ENCODE peak calls at places on chromosome 16, in eight cellular contexts. W is tibial artery, U is cardiac muscle cell, G is kidney, K is heart right ventricle, Z is GM12865, F is fibroblast of mammary gland, D is left ventricle myocardium inferior. B is an unnamed sample.

GRCh38 chr16:50917941-50918340 is 176.1 kb downstream of the CYLD start:
- DNase-seq in D (no peak), K (no peak), Z (no peak), F (no peak), G (no peak), W (no peak), U (no peak), B (no peak)

GRCh38 chr16:813204-813915 is 12.8 kb upstream of the GNG13 start:
- DNase-seq in W (no peak), U (peak; percentile 77), D (peak; percentile 46), Z (peak; percentile 38), K (no peak), G (no peak), F (peak; percentile 20), B (peak; percentile 37)

GRCh38 chr16:87474566-87474996 is 18.2 kb downstream of the ZCCHC14 start:
- DNase-seq in F (no peak), W (peak; percentile 32), U (no peak), Z (no peak), D (no peak), K (no peak), G (no peak), B (no peak)

GRCh38 chr16:10831899-10832886 is 13.6 kb upstream of the TVP23A start:
- DNase-seq in W (peak; percentile 52), Z (peak; percentile 43), U (no peak), K (no peak), G (no peak), F (no peak), D (no peak), B (no peak)

GRCh38 chr16:87949071-87949744 is 2.0 kb upstream of the BANP start:
- DNase-seq in U (no peak), K (no peak), G (peak; percentile 55), Z (no peak), F (no peak), D (no peak), W (peak; percentile 68), B (peak; percentile 41)

GRCh38 chr16:64452446-64452845 is 669.4 kb downstream of the CDH11 start:
- DNase-seq in K (no peak), W (no peak), F (no peak), Z (no peak), D (no peak), U (no peak), G (no peak), B (no peak)

GRCh38 chr16:12113581-12114375 is 137.2 kb downstream of the SNX29 start:
- DNase-seq in U (no peak), W (no peak), F (no peak), Z (no peak), D (no peak), K (no peak), G (peak; percentile 84), B (no peak)

GRCh38 chr16:84042879-84043485 is 387 bp upstream of the SLC38A8 start:
- DNase-seq in F (no peak), D (no peak), G (peak; percentile 68), K (no peak), U (peak; percentile 43), W (no peak), Z (no peak), B (no peak)

GRCh38 chr16:84930298-84931106 is 80.8 kb downstream of the ZDHHC7 start:
- DNase-seq in G (peak; percentile 49), U (no peak), K (no peak), D (no peak), Z (no peak), W (no peak), F (no peak), B (no peak)

DNA sequence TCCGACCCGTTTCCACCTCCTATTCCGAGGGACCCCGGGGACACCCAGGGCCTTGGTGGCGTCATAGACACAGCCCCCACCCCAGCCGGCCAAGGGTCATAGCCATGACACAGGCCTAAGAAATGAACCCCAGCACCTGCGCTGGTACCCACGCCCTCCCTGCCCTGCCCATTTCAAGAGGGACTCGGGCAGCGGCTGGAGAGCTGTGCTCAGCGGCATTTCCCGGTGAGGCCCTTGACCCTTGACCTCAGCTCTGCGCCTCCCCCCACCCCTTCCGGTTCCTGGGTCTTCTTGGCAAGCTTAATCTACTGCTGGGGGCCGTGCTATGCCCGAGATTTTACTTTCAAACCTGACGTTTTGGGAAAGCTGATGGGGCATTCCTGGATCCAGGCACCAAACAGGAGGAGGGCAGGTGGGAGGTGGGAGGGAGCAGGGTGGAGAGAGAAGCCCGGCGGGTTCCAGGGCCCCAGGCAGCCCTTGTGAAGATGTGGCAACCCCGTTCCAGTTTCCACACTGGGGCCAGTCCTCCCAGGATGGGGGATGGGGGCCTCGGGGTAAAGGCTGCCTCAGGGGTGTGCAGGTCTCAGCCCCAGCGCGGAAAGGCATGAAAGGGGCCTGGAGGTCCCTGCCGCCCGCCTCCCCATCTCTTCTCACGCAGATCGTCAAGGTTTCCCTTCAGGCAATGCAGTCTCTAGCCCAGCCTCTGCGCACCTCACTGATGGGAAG is at the start of gene SLC22A31:
- DNase-seq in Z (no peak), G (peak; percentile 74), F (no peak), D (no peak), U (no peak), K (no peak), W (no peak), B (no peak)
- H3K4me3 ChIP-seq in Z (no peak within 1 kb of the TSS), G (no peak within 1 kb of the TSS), F (no peak within 1 kb of the TSS), D (peak within 1 kb of the TSS; percentile 51), U (peak within 1 kb of the TSS; percentile 38), K (peak within 1 kb of the TSS; percentile 17), W (peak within 1 kb of the TSS; percentile 2), B (no peak within 1 kb of the TSS)

GRCh38 chr16:81179219-81179618 is 59.3 kb upstream of the BCO1 start:
- DNase-seq in G (no peak), Z (no peak), D (no peak), W (no peak), K (no peak), F (no peak), U (no peak), B (no peak)

GRCh38 chr16:81175325-81175891 is 63.1 kb upstream of the BCO1 start:
- DNase-seq in G (no peak), K (no peak), W (no peak), U (no peak), D (no peak), F (peak; percentile 33), Z (no peak), B (no peak)

GRCh38 chr16:81172769-81173658 is 65.5 kb upstream of the BCO1 start:
- DNase-seq in D (no peak), G (no peak), Z (no peak), W (no peak), F (no peak), U (no peak), K (no peak), B (no peak)

GRCh38 chr16:81170824-81171223 is 67.7 kb upstream of the BCO1 start:
- DNase-seq in F (no peak), G (no peak), K (no peak), Z (no peak), W (no peak), D (no peak), U (peak; percentile 70), B (no peak)

DNA sequence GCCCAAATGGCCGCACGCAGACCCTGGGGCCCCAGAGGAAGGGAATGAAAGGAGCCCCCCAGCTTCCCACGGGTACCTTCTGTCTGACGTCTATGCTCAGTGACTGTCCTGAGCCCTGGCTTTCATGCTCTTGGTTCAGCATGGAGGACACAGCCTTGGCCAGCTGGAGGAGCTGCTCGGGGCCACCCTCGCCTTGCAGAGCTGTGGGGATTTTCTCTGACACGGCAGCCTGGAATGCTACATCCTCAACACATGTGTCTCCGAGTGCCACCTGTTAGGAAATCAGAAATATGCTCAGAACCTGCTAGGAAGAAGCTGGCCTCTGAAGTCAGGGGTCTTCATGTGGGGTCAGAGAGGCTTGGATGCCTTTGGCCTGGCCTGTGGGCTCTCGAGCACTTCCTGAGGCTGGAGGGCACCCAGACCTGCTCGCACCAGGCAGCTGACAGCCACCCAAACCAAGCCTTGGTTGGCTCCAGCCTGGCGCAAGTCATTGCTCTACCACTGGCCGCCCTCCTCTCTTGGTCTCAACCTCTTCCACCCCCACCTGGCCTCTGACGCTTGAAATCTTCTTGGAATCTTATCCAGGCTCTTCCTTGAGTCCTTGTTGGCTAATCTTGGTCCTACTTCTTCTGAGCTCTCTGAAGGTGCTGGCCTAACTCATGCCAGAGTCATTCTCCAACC is 63.7 kb upstream of the BCO1 start:
- DNase-seq in Z (no peak), W (no peak), D (no peak), U (no peak), F (no peak), K (no peak), G (no peak), B (no peak)
- TF ChIP-seq CTCF in Z (no peak), W (no peak), D (no peak), U (no peak), F (no peak), K (no peak), G (no peak), B (no peak)

DNA sequence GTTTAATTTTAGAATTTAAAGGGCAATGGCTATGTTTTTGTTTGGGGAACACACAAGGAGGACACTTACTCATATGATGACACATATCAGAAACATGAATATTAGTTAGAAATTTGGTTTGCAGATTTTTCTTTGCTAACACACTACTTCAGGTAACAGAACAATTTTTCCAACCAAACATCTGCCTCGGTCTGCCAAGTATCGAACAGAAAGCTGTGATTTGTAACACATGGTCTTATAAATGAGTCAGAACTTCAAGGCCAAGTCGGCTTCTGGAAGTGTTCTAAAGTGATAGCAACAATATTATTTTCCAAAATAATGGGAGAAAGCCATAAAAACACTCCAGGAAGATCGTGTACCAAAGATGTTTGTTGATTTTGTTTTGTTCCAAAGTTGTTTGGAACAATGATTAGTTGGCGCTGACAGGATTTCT is 75.9 kb upstream of the PMFBP1 start:
- DNase-seq in U (no peak), G (no peak), Z (no peak), W (no peak), D (no peak), F (peak; percentile 83), K (no peak), B (no peak)
- H3K4me3 ChIP-seq in U (no peak overlapping the region), G (no peak overlapping the region), Z (no peak overlapping the region), W (no peak overlapping the region), D (no peak overlapping the region), F (no peak overlapping the region), K (no peak overlapping the region), B (no peak overlapping the region)

GRCh38 chr16:20355114-20355782 is 2.7 kb upstream of the UMOD start:
- DNase-seq in K (no peak), F (no peak), U (no peak), W (no peak), Z (no peak), D (no peak), G (no peak), B (no peak)

GRCh38 chr16:20363191-20363590 is 10.7 kb upstream of the UMOD start:
- DNase-seq in D (no peak), U (no peak), G (no peak), K (no peak), Z (no peak), W (no peak), F (no peak), B (no peak)

GRCh38 chr16:20364051-20364450 is 11.5 kb upstream of the UMOD start:
- DNase-seq in F (no peak), D (no peak), W (no peak), Z (no peak), K (no peak), U (no peak), G (no peak), B (no peak)

GRCh38 chr16:20359997-20360396 is 7.5 kb upstream of the UMOD start:
- DNase-seq in F (no peak), U (peak; percentile 47), D (no peak), G (no peak), W (no peak), K (no peak), Z (no peak), B (no peak)
- TF ChIP-seq CTCF in F (no peak), U (peak; percentile 15), D (no peak), G (peak; percentile 19), W (no peak), K (peak; percentile 12), Z (no peak), B (no peak)

B was measured in transverse colon.